ENCODE peak calls at places on chromosome 12, in ten cellular contexts. V, P, B, A, Y, X, T, G, O and L are unnamed samples.

GRCh38 chr12:132189378-132190011 is 45.2 kb downstream of the NOC4L start:
- DNase-seq in V (peak; percentile 93), P (peak; percentile 84), B (peak; percentile 95), A (peak; percentile 83), Y (peak; percentile 99), X (peak; percentile 92), T (no peak), G (peak; percentile 64), O (peak; percentile 31), L (peak; percentile 97)

GRCh38 chr12:4562034-4562657 is at the start of gene DYRK4:
- DNase-seq in V (peak; percentile 81), P (peak; percentile 93), B (peak; percentile 92), A (peak; percentile 90), Y (peak; percentile 89), X (peak; percentile 74), T (peak; percentile 72), G (peak; percentile 80), O (no peak), L (peak; percentile 80)

GRCh38 chr12:56115329-56115728 is 1.1 kb upstream of the RPL41 start:
- DNase-seq in V (no peak), P (no peak), B (no peak), A (no peak), Y (no peak), X (no peak), T (no peak), G (no peak), O (no peak), L (peak; percentile 77)

GRCh38 chr12:121248611-121249010 is 38.7 kb downstream of the P2RX4 start:
- DNase-seq in V (peak; percentile 29), P (no peak), B (peak; percentile 74), A (no peak), Y (peak; percentile 82), X (no peak), T (no peak), G (no peak), O (peak; percentile 70), L (no peak)

GRCh38 chr12:101200145-101200544 is 9.9 kb downstream of the SLC5A8 start:
- DNase-seq in V (no peak), P (no peak), B (no peak), A (no peak), Y (no peak), X (no peak), T (no peak), G (no peak), O (no peak), L (no peak)

GRCh38 chr12:127898616-127899015 is 368.4 kb upstream of the TMEM132C start:
- DNase-seq in V (no peak), P (no peak), B (no peak), A (peak; percentile 0), Y (peak; percentile 42), X (no peak), T (no peak), G (no peak), O (no peak), L (no peak)

GRCh38 chr12:28868414-28868813 is 280.7 kb upstream of the FAR2 start:
- DNase-seq in V (no peak), P (no peak), B (no peak), A (no peak), Y (no peak), X (no peak), T (no peak), G (no peak), O (no peak), L (no peak)

GRCh38 chr12:102629262-102629888 is 149.0 kb upstream of the IGF1 start:
- DNase-seq in V (no peak), P (no peak), B (no peak), A (peak; percentile 56), Y (no peak), X (no peak), T (no peak), G (no peak), O (no peak), L (no peak)

GRCh38 chr12:124928095-124928911 is 13.9 kb upstream of the UBC start:
- DNase-seq in V (peak; percentile 81), P (no peak), B (peak; percentile 89), A (no peak), Y (peak; percentile 91), X (peak; percentile 85), T (no peak), G (no peak), O (no peak), L (peak; percentile 93)

GRCh38 chr12:132170094-132170636 is 25.9 kb downstream of the NOC4L start:
- DNase-seq in V (no peak), P (no peak), B (no peak), A (no peak), Y (peak; percentile 53), X (no peak), T (no peak), G (no peak), O (no peak), L (no peak)

GRCh38 chr12:54355104-54355815 is 9.0 kb downstream of the GPR84 start:
- DNase-seq in V (no peak), P (peak; percentile 47), B (no peak), A (no peak), Y (no peak), X (no peak), T (no peak), G (no peak), O (no peak), L (no peak)

GRCh38 chr12:74105434-74105833 is 432.2 kb upstream of the ATXN7L3B start:
- DNase-seq in V (no peak), P (no peak), B (no peak), A (no peak), Y (no peak), X (no peak), T (no peak), G (no peak), O (no peak), L (no peak)

GRCh38 chr12:103905730-103906349 is 24.4 kb upstream of the HSP90B1 start:
- DNase-seq in V (no peak), P (no peak), B (no peak), A (no peak), Y (no peak), X (no peak), T (no peak), G (no peak), O (no peak), L (no peak)

GRCh38 chr12:58502857-58503256 is 417.4 kb downstream of the LRIG3 start:
- DNase-seq in V (no peak), P (no peak), B (no peak), A (no peak), Y (no peak), X (no peak), T (no peak), G (no peak), O (no peak), L (no peak)

GRCh38 chr12:70798016-70798768 is 122.3 kb downstream of the PTPRR start:
- DNase-seq in V (no peak), P (no peak), B (no peak), A (no peak), Y (no peak), X (no peak), T (no peak), G (no peak), O (no peak), L (no peak)

GRCh38 chr12:70795608-70796007 is 124.9 kb downstream of the PTPRR start:
- DNase-seq in V (no peak), P (no peak), B (no peak), A (no peak), Y (no peak), X (no peak), T (no peak), G (no peak), O (no peak), L (no peak)

GRCh38 chr12:70794131-70794530 is 126.4 kb downstream of the PTPRR start:
- DNase-seq in V (no peak), P (no peak), B (no peak), A (no peak), Y (no peak), X (no peak), T (no peak), G (no peak), O (no peak), L (no peak)

GRCh38 chr12:70796989-70797388 is 123.5 kb downstream of the PTPRR start:
- DNase-seq in V (no peak), P (no peak), B (no peak), A (no peak), Y (no peak), X (no peak), T (no peak), G (no peak), O (no peak), L (no peak)
- TF ChIP-seq EP300 in V (no peak), P (no peak), B (no peak), A (no peak), Y (no peak), X (no peak), T (no peak), G (no peak), O (no peak), L (no peak)

GRCh38 chr12:53051058-53051880 is 1.4 kb downstream of the TNS2 start:
- DNase-seq in V (peak; percentile 59), P (no peak), B (peak; percentile 57), A (peak; percentile 76), Y (no peak), X (peak; percentile 92), T (peak; percentile 82), G (no peak), O (no peak), L (peak; percentile 95)
- TF ChIP-seq POLR2AphosphoS5 in V (peak; percentile 58), P (no peak), B (peak; percentile 74), A (no peak), Y (peak; percentile 56), X (peak; percentile 62), T (no peak), G (no peak), O (no peak), L (peak; percentile 78)

GRCh38 chr12:94299846-94300245 is 151.5 kb downstream of the PLXNC1 start:
- DNase-seq in V (no peak), P (no peak), B (no peak), A (peak; percentile 14), Y (no peak), X (no peak), T (peak; percentile 46), G (no peak), O (no peak), L (no peak)

GRCh38 chr12:94297876-94298520 is 149.6 kb downstream of the PLXNC1 start:
- DNase-seq in V (no peak), P (no peak), B (no peak), A (no peak), Y (no peak), X (no peak), T (no peak), G (no peak), O (no peak), L (no peak)

DNA sequence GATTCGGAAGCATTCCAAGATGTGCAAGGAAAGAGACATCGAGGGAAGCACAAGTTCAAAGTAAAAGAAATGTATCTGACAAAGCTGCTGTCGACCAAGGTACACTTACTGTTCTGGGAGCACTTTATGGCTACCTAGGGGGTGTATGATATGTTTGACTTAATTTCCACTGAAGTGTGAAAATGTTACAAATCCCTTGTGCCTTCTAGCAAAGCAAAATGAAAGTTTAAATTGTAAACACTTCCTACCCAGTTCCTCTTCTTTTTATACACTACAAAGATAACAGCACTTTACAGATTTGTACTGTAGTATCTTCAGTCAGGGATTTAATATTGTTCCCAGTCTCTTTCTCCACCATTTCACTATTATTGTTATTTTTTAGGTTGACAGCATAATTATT is 148.9 kb downstream of the PLXNC1 start:
- DNase-seq in V (no peak), P (no peak), B (no peak), A (no peak), Y (no peak), X (no peak), T (no peak), G (no peak), O (no peak), L (no peak)
- H3K27ac ChIP-seq in V (no peak overlapping the region), P (no peak overlapping the region), B (peak overlapping the region; percentile 67), A (no peak overlapping the region), Y (no peak overlapping the region), X (no peak overlapping the region), T (no peak overlapping the region), G (no peak overlapping the region), O (no peak overlapping the region), L (peak overlapping the region; percentile 38)

GRCh38 chr12:107134558-107134957 is 41.2 kb upstream of the CRY1 start:
- DNase-seq in V (no peak), P (peak; percentile 63), B (no peak), A (peak; percentile 58), Y (no peak), X (no peak), T (peak; percentile 73), G (no peak), O (no peak), L (no peak)
- TF ChIP-seq EP300 in V (no peak), P (peak; percentile 76), B (no peak), A (no peak), Y (no peak), X (no peak), T (no peak), G (no peak), O (no peak), L (no peak)